ENCODE peak calls at places on chromosomes 16 and 17, in seven cellular contexts. W is H1, X is mesendoderm, U is IMR-90, S is trophoblast cell, I is neuronal stem cell, L is H9. M is an unnamed sample.

GRCh38 chr16:28984619-28985135 is at the start of gene LAT:
- DNase-seq in U (no peak), I (no peak), L (no peak), S (no peak), W (no peak), X (no peak), M (no peak)

GRCh38 chr16:50880926-50881325 is 139.0 kb downstream of the CYLD start:
- DNase-seq in S (no peak), W (peak), I (no peak), X (no peak), L (peak), U (no peak), M (no peak)

GRCh38 chr17:56499799-56500388 is 93.6 kb upstream of the NOG start:
- DNase-seq in L (no peak), I (no peak), U (peak), W (no peak), S (peak), X (peak), M (peak)

GRCh38 chr16:85085721-85086120 is 26.6 kb downstream of the CIBAR2 start:
- DNase-seq in U (no peak), I (no peak), X (no peak), W (no peak), S (no peak), L (no peak), M (no peak)

GRCh38 chr17:28029033-28029432 is 13.4 kb upstream of the NLK start:
- DNase-seq in I (no peak), S (no peak), X (no peak), L (no peak), U (no peak), W (no peak), M (no peak)

GRCh38 chr17:50013079-50013478 is 18.1 kb upstream of the DLX3 start:
- DNase-seq in I (no peak), W (no peak), L (no peak), S (no peak), X (no peak), U (no peak), M (no peak)

GRCh38 chr17:28053044-28053670 is 10.7 kb downstream of the NLK start:
- DNase-seq in U (no peak), S (no peak), W (no peak), X (no peak), L (no peak), I (no peak), M (no peak)

GRCh38 chr17:8041980-8042379 is 3.1 kb downstream of the ALOX15B start:
- DNase-seq in I (no peak), U (no peak), S (no peak), L (no peak), W (no peak), X (no peak), M (no peak)

GRCh38 chr16:86882586-86883280 is 304.4 kb downstream of the FOXL1 start:
- DNase-seq in S (no peak), X (no peak), I (no peak), U (peak), W (no peak), L (no peak), M (peak)

GRCh38 chr17:77127735-77128361 is 12.9 kb upstream of the SEC14L1 start:
- DNase-seq in W (no peak), L (no peak), S (no peak), U (no peak), X (no peak), I (no peak), M (no peak)

GRCh38 chr17:72598705-72599104 is 477.9 kb downstream of the SOX9 start:
- DNase-seq in S (no peak), I (no peak), L (no peak), W (no peak), X (no peak), U (no peak), M (no peak)

GRCh38 chr16:5028950-5029475 is 4.7 kb downstream of the NAGPA start:
- DNase-seq in X (no peak), L (no peak), U (no peak), S (no peak), W (no peak), I (no peak), M (no peak)

GRCh38 chr17:66625321-66625767 is 209.6 kb upstream of the CACNG5 start:
- DNase-seq in L (no peak), I (peak), U (peak), S (no peak), W (no peak), X (peak), M (peak)

GRCh38 chr17:45228985-45229517 is 7.4 kb downstream of the FMNL1 start:
- DNase-seq in I (no peak), S (peak), W (no peak), X (peak), U (peak), L (peak), M (peak)

GRCh38 chr17:34254651-34255380 is at the start of gene CCL2:
- DNase-seq in U (peak), S (no peak), L (peak), X (peak), I (no peak), W (peak), M (peak)

GRCh38 chr16:1300664-1301476 is 8.6 kb upstream of the UBE2I start:
- DNase-seq in U (peak), L (peak), I (peak), W (peak), S (peak), X (peak), M (peak)

GRCh38 chr17:49874911-49875310 is 27.0 kb upstream of the TAC4 start:
- DNase-seq in I (no peak), L (no peak), S (no peak), X (no peak), W (no peak), U (no peak), M (no peak)

GRCh38 chr16:89345663-89346150 is 128.2 kb downstream of the ZNF778 start:
- DNase-seq in W (no peak), I (no peak), S (no peak), U (no peak), L (no peak), X (no peak), M (no peak)

GRCh38 chr17:66446419-66446818 is 144.0 kb downstream of the PRKCA start:
- DNase-seq in L (no peak), I (no peak), X (no peak), W (no peak), S (no peak), U (no peak), M (peak)

GRCh38 chr17:21613071-21613429 is 79.3 kb upstream of the KCNJ18 start:
- DNase-seq in W (no peak), X (no peak), L (no peak), S (no peak), I (no peak), U (no peak), M (no peak)

GRCh38 chr17:45019177-45019711 is 32.2 kb downstream of the DCAKD start:
- DNase-seq in W (no peak), I (no peak), L (no peak), U (peak), S (peak), X (no peak), M (peak)

GRCh38 chr16:77169650-77170236 is 21.2 kb upstream of the MON1B start:
- DNase-seq in I (peak), U (peak), W (peak), S (peak), X (peak), L (peak), M (peak)

GRCh38 chr17:2940352-2940751 is 123.1 kb downstream of the OR1D5 start:
- DNase-seq in W (no peak), S (no peak), I (no peak), U (no peak), L (peak), X (peak), M (no peak)

GRCh38 chr16:2512920-2513404 is 790 bp upstream of the ATP6V0C start:
- DNase-seq in X (peak), S (no peak), I (no peak), L (peak), W (peak), U (no peak), M (no peak)

GRCh38 chr16:50376997-50377396 is 8.2 kb upstream of the BRD7 start:
- DNase-seq in S (no peak), I (no peak), U (no peak), X (no peak), W (no peak), L (no peak), M (no peak)

GRCh38 chr16:56343661-56344517 is 81.5 kb downstream of the AMFR start:
- DNase-seq in L (no peak), X (no peak), I (no peak), S (no peak), W (no peak), U (no peak), M (no peak)

GRCh38 chr17:66365204-66365524 is 62.8 kb downstream of the PRKCA start:
- DNase-seq in U (no peak), I (peak), L (no peak), W (no peak), X (no peak), S (no peak), M (no peak)

GRCh38 chr16:62208934-62209333 is 172.7 kb upstream of the CDH8 start:
- DNase-seq in S (no peak), L (no peak), I (no peak), W (no peak), X (no peak), U (no peak), M (no peak)

GRCh38 chr16:19604911-19605310 is 49.4 kb downstream of the VPS35L start:
- DNase-seq in S (no peak), L (no peak), X (no peak), I (no peak), W (no peak), U (no peak), M (no peak)

GRCh38 chr17:43655702-43656275 is 5.9 kb downstream of the MEOX1 start:
- DNase-seq in U (no peak), I (no peak), W (no peak), L (no peak), S (no peak), X (no peak), M (no peak)

GRCh38 chr17:64505320-64506200 is 529 bp downstream of the DDX5 start:
- DNase-seq in L (peak), U (peak), S (peak), I (peak), W (peak), X (peak), M (peak)

GRCh38 chr17:33055171-33055611 is 63.5 kb downstream of the SPACA3 start:
- DNase-seq in U (no peak), L (no peak), X (peak), S (no peak), I (no peak), W (no peak), M (no peak)

GRCh38 chr16:84917492-84917891 is 93.8 kb downstream of the ZDHHC7 start:
- DNase-seq in I (no peak), W (no peak), S (no peak), X (no peak), L (no peak), U (no peak), M (no peak)

GRCh38 chr16:84982434-84982833 is 28.9 kb downstream of the ZDHHC7 start:
- DNase-seq in X (no peak), S (no peak), W (no peak), I (no peak), L (no peak), U (no peak), M (no peak)

GRCh38 chr16:11972128-11972527 is 4.4 kb upstream of the SNX29 start:
- DNase-seq in S (no peak), U (no peak), X (peak), L (no peak), W (no peak), I (no peak), M (peak)

GRCh38 chr17:75575197-75575596 is 12.4 kb upstream of the MYO15B start:
- DNase-seq in L (no peak), U (no peak), I (no peak), X (no peak), S (no peak), W (no peak), M (no peak)

GRCh38 chr16:66608241-66609138 is 4.0 kb downstream of the CMTM3 start:
- DNase-seq in U (peak), X (peak), L (peak), I (peak), S (peak), W (peak), M (peak)

GRCh38 chr17:1168537-1169234 is 11.1 kb downstream of the ABR start:
- DNase-seq in W (no peak), S (no peak), L (no peak), U (no peak), X (no peak), I (no peak), M (no peak)

GRCh38 chr16:50665128-50665878 is 15.8 kb downstream of the SNX20 start:
- DNase-seq in S (peak), W (peak), U (peak), I (peak), L (peak), X (peak), M (peak)

GRCh38 chr17:42514867-42515266 is 21.2 kb upstream of the NAGLU start:
- DNase-seq in S (no peak), L (no peak), X (no peak), U (no peak), I (no peak), W (no peak), M (no peak)

GRCh38 chr17:42518755-42519545 is 17.1 kb upstream of the NAGLU start:
- DNase-seq in U (no peak), W (no peak), L (peak), I (no peak), X (no peak), S (no peak), M (no peak)

GRCh38 chr17:42519546-42520444 is 16.2 kb upstream of the NAGLU start:
- DNase-seq in I (peak), W (peak), U (peak), S (peak), X (peak), L (peak), M (peak)

GRCh38 chr17:42518046-42518754 is 17.8 kb upstream of the NAGLU start:
- DNase-seq in W (no peak), X (no peak), S (peak), I (no peak), U (peak), L (peak), M (peak)

DNA sequence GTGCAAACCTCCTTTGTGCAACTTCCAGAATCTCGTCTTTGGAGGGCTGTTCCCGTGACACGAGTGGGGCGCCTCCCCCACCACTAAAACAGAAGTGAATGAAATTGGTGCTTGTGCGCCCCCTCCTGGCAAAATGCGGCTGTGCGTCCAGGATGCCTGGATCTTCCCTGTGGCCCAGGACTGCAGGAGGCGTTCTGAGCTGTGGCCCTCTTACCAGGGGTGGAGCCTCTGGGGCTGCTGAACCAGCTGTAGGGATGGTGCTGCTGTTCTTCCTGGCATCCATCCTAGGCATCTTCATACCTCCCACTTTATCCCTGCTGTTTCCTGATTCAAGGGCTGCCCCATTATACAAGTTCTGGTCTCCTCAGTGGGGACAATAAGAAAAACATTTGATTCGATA is 18.5 kb upstream of the NAGLU start:
- DNase-seq in X (peak), I (peak), S (peak), L (peak), W (peak), U (peak), M (peak)
- H4K8ac ChIP-seq in X (no peak), I (no peak), S (no peak), L (no peak), W (no peak), U (peak), M (no peak)

DNA sequence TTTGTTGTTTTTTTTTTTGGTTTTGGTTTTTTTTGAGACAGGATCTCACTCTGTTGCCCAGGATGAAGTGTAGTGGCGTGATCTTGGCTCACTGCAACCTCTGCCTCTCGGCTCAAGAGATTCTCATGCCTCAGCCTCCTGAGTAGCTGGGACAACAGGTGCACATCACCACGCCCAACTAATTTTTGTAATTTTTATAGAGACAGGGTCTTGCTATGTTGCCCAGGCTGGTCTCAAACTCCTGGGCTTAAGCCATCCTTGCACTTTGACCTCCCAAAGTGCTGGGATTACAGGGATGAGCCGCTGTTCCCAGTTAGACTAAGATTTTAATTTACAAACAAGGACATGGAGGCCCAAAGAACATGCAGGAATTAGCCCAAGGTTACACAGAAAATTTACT is 91.8 kb upstream of the NOL11 start:
- DNase-seq in L (no peak), X (no peak), W (no peak), S (no peak), U (no peak), I (no peak), M (no peak)
- H4K8ac ChIP-seq in L (no peak), X (no peak), W (no peak), S (no peak), U (no peak), I (no peak), M (no peak)

DNA sequence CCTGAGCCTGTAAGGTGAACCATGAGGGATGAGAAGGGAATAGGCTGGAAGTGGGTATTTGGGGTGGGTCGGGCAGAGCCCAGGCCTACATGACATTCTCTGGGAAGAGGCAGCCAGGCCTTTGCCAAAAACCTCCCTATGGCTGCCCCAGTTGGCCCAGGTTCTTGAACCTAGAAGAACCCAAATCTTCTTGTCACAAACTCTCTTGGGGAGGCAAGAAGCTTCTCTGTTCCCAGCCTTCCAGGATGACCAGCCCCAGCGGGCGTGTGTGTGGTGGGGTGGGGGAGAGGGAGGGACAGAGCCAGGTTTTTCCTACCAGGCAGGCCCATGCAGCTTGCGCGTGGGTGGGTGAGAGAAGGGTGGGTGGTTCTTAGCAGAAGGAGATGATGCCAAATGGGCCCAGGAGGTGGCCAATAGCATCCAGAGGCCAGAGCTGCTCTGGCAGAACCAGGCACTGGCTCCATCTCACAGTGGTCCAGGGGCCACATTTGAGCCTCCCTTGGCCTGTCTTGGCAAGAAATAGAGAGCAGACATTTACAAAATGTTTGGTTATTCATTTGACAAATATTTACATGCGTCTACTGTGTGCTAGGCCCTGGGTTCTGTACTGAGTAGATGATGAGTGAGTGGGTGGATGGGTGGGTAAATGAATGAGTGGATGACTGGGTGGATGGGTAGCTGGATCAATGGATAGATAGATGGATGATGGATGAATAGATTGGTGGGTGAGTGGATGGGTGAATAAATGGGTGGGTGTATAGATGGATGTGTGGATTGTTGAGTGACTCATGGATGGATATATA is 44.3 kb upstream of the PLCG2 start:
- DNase-seq in I (no peak), X (no peak), S (no peak), U (no peak), W (no peak), L (no peak), M (no peak)
- H4K8ac ChIP-seq in I (no peak), X (no peak), S (no peak), U (no peak), W (no peak), L (no peak), M (no peak)

GRCh38 chr17:4623249-4623648 is 18.2 kb downstream of the ALOX15 start:
- DNase-seq in X (no peak), W (no peak), L (no peak), I (no peak), U (peak), S (no peak), M (peak)
- H4K8ac ChIP-seq in X (no peak), W (no peak), L (no peak), I (no peak), U (no peak), S (no peak), M (no peak)

DNA sequence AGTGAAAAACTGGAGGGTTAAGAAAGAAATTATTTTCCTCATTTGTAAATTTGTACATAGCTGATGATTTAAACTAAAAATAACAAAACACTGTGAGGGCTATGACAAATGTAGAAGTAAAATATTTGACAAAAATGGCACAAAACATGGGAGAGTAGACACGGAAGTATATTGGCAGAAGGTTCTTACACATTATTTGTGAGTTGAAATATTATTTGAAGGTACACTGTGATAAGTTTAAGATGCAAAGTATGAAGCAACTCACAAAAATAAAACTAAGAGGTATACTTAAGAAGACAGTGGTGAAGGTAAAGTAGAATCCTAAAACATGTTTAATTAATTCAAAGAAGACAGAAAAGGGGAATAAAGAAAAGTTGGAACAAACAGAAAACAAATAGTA is 34.6 kb downstream of the BRIP1 start:
- DNase-seq in U (no peak), I (no peak), X (no peak), S (no peak), W (no peak), L (no peak), M (no peak)
- H4K8ac ChIP-seq in U (peak), I (no peak), X (no peak), S (no peak), W (no peak), L (no peak), M (no peak)

GRCh38 chr16:10923650-10924214 is 18.5 kb downstream of the DEXI start:
- DNase-seq in U (no peak), L (no peak), S (no peak), I (no peak), X (no peak), W (no peak), M (no peak)

GRCh38 chr16:10921536-10922327 is 20.5 kb downstream of the DEXI start:
- DNase-seq in L (no peak), S (no peak), X (no peak), I (no peak), U (no peak), W (no peak), M (no peak)

GRCh38 chr16:10922328-10923145 is 19.7 kb downstream of the DEXI start:
- DNase-seq in S (no peak), I (no peak), X (no peak), L (no peak), W (no peak), U (peak), M (no peak)

GRCh38 chr16:10920726-10921427 is 21.4 kb downstream of the DEXI start:
- DNase-seq in W (no peak), U (no peak), I (no peak), S (peak), X (no peak), L (no peak), M (no peak)

GRCh38 chr16:10923146-10923649 is 19.1 kb downstream of the DEXI start:
- DNase-seq in U (no peak), X (peak), W (no peak), I (no peak), S (no peak), L (no peak), M (no peak)
- H4K8ac ChIP-seq in U (no peak), X (no peak), W (peak), I (no peak), S (no peak), L (no peak), M (no peak)

M was measured in mesenchymal stem cell.